ENCODE peak calls at places on chromosomes 7 and 10, in six cellular contexts. R is GM23338; T is stomach; M is BE2C; I is heart right ventricle; K is CD8-positive, alpha-beta memory T cell. E is an unnamed sample.

GRCh38 chr7:19491821-19492452 is 216.9 kb downstream of the POLR1F start:
- DNase-seq in I (no peak), R (peak; percentile 61), K (no peak), M (no peak), T (no peak), E (peak; percentile 54)

GRCh38 chr10:120260446-120260845 is 196.6 kb upstream of the PLPP4 start:
- DNase-seq in R (no peak), M (no peak), K (no peak), T (no peak), I (no peak), E (no peak)

GRCh38 chr7:94266278-94266677 is 128.4 kb upstream of the COL1A2 start:
- DNase-seq in I (no peak), R (no peak), K (no peak), M (no peak), T (no peak), E (peak; percentile 21)

GRCh38 chr10:87817873-87818504 is at the start of gene ATAD1:
- DNase-seq in I (peak; percentile 84), T (peak; percentile 89), K (peak; percentile 93), R (peak; percentile 90), M (peak; percentile 89), E (peak; percentile 82)

GRCh38 chr7:100556541-100556940 is 17.2 kb downstream of the SAP25 start:
- DNase-seq in M (no peak), K (no peak), T (no peak), I (no peak), R (no peak), E (no peak)

GRCh38 chr10:1609038-1609411 is 128.3 kb downstream of the ADARB2 start:
- DNase-seq in M (no peak), T (no peak), I (no peak), R (no peak), K (no peak), E (no peak)

GRCh38 chr7:134364619-134365037 is 47.9 kb upstream of the SLC35B4 start:
- DNase-seq in T (peak; percentile 83), I (no peak), M (no peak), R (no peak), K (no peak), E (no peak)

GRCh38 chr10:70925377-70926214 is 37.2 kb upstream of the PCBD1 start:
- DNase-seq in R (peak; percentile 74), T (peak; percentile 55), K (peak; percentile 14), I (peak; percentile 62), M (peak; percentile 71), E (peak; percentile 24)

GRCh38 chr7:155660059-155660757 is 15.7 kb downstream of the RBM33 start:
- DNase-seq in I (no peak), R (no peak), T (no peak), M (no peak), K (no peak), E (no peak)

GRCh38 chr7:137078781-137079180 is 210.3 kb downstream of the CHRM2 start:
- DNase-seq in M (no peak), I (no peak), R (no peak), K (no peak), T (no peak), E (no peak)

GRCh38 chr7:48089415-48089975 is 430 bp downstream of the UPP1 start:
- DNase-seq in I (peak; percentile 64), K (peak; percentile 77), M (no peak), R (peak; percentile 91), T (peak; percentile 51), E (no peak)

GRCh38 chr7:6162650-6163366 is 109.6 kb downstream of the CYTH3 start:
- DNase-seq in I (no peak), R (no peak), M (no peak), T (no peak), K (no peak), E (no peak)
- H3K36me3 ChIP-seq in I (peaks cover 79% of the 10 kb centered on the region), R (peaks cover 14% of the 10 kb centered on the region), M (peaks cover 59% of the 10 kb centered on the region), T (peaks cover 26% of the 10 kb centered on the region), K (peaks cover 4% of the 10 kb centered on the region), E (peaks cover 29% of the 10 kb centered on the region)

GRCh38 chr7:90455163-90456030 is 14.0 kb upstream of the PTTG1IP2 start:
- DNase-seq in K (peak; percentile 21), I (no peak), R (peak; percentile 68), T (no peak), M (no peak), E (peak; percentile 84)
- H3K27me3 ChIP-seq in K (no peaks in the 10 kb centered on the region), I (no peaks in the 10 kb centered on the region), R (no peaks in the 10 kb centered on the region), T (no peaks in the 10 kb centered on the region), M (no peaks in the 10 kb centered on the region), E (no peaks in the 10 kb centered on the region)

DNA sequence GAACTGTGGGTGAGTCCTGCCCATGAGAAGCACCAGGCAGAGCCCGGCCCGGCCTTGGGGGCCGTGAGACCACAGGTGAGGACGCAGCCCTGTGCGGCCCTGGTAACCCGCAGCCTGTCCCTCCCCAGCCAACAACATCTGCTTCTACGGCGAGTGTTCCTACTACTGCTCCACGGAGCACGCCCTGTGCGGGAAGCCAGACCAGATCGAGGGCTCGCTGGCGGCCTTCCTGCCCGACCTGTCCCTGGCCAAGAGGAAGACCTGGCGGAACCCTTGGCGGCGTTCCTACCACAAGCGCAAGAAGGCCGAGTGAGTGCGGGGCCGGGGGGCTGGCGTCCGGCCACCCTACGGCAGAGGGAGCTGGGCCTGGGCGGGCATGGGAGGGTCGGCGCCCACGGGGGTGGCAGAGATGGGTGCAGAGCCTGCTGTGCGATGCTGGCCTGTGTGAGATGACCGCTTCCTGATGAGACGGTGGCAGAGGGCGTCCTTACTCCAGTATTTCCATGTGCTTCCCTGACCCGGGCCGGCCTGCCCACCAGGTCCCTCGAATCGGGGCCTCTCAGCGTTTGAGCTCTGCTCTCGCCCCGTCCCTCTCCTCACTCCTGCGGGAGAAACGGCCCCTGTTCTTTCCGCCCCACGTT is 34.1 kb upstream of the FOXL3 start:
- DNase-seq in K (no peak), I (no peak), M (no peak), R (no peak), T (no peak), E (no peak)
- H3K36me3 ChIP-seq in K (no peaks in the 10 kb centered on the region), I (peaks cover 81% of the 10 kb centered on the region), M (no peaks in the 10 kb centered on the region), R (peaks cover 10% of the 10 kb centered on the region), T (peaks cover 71% of the 10 kb centered on the region), E (no peaks in the 10 kb centered on the region)

GRCh38 chr10:14478639-14479038 is 147.9 kb upstream of the FRMD4A start:
- DNase-seq in M (peak; percentile 19), T (peak; percentile 49), R (peak; percentile 86), K (no peak), I (peak; percentile 65), E (peak; percentile 90)
- H3K27me3 ChIP-seq in M (peaks cover 33% of the 10 kb centered on the region), T (no peaks in the 10 kb centered on the region), R (no peaks in the 10 kb centered on the region), K (no peaks in the 10 kb centered on the region), I (peaks cover 3% of the 10 kb centered on the region), E (no peaks in the 10 kb centered on the region)

GRCh38 chr7:130932088-130932487 is 198.1 kb upstream of the KLF14 start:
- DNase-seq in M (no peak), I (no peak), K (no peak), R (no peak), T (no peak), E (no peak)

GRCh38 chr7:130927564-130927963 is 193.6 kb upstream of the KLF14 start:
- DNase-seq in I (no peak), K (no peak), R (no peak), M (no peak), T (no peak), E (no peak)

GRCh38 chr7:130930260-130930659 is 196.3 kb upstream of the KLF14 start:
- DNase-seq in I (no peak), R (no peak), K (peak; percentile 17), T (no peak), M (no peak), E (peak; percentile 28)

GRCh38 chr7:130932667-130933432 is 198.8 kb upstream of the KLF14 start:
- DNase-seq in T (no peak), M (no peak), I (no peak), R (no peak), K (no peak), E (no peak)

GRCh38 chr7:130930710-130931109 is 196.7 kb upstream of the KLF14 start:
- DNase-seq in R (no peak), T (no peak), M (no peak), I (no peak), K (no peak), E (no peak)
- H3K36me3 ChIP-seq in R (no peaks in the 10 kb centered on the region), T (peaks cover 4% of the 10 kb centered on the region), M (no peaks in the 10 kb centered on the region), I (peaks cover 29% of the 10 kb centered on the region), K (peaks cover 6% of the 10 kb centered on the region), E (no peaks in the 10 kb centered on the region)

GRCh38 chr7:27162548-27162848 is 2.8 kb downstream of the HOXA9 start:
- DNase-seq in T (no peak), M (no peak), I (no peak), R (no peak), K (no peak), E (no peak)
- H3K27me3 ChIP-seq in T (peaks cover 100% of the 10 kb centered on the region), M (peaks cover 97% of the 10 kb centered on the region), I (peaks cover 96% of the 10 kb centered on the region), R (peaks cover 100% of the 10 kb centered on the region), K (peaks cover 88% of the 10 kb centered on the region), E (no peaks in the 10 kb centered on the region)

GRCh38 chr10:25952857-25953256 is 18.8 kb downstream of the MYO3A start:
- DNase-seq in I (no peak), R (no peak), M (no peak), K (no peak), T (no peak), E (no peak)
- H3K36me3 ChIP-seq in I (no peaks in the 10 kb centered on the region), R (no peaks in the 10 kb centered on the region), M (no peaks in the 10 kb centered on the region), K (no peaks in the 10 kb centered on the region), T (no peaks in the 10 kb centered on the region), E (no peaks in the 10 kb centered on the region)

DNA sequence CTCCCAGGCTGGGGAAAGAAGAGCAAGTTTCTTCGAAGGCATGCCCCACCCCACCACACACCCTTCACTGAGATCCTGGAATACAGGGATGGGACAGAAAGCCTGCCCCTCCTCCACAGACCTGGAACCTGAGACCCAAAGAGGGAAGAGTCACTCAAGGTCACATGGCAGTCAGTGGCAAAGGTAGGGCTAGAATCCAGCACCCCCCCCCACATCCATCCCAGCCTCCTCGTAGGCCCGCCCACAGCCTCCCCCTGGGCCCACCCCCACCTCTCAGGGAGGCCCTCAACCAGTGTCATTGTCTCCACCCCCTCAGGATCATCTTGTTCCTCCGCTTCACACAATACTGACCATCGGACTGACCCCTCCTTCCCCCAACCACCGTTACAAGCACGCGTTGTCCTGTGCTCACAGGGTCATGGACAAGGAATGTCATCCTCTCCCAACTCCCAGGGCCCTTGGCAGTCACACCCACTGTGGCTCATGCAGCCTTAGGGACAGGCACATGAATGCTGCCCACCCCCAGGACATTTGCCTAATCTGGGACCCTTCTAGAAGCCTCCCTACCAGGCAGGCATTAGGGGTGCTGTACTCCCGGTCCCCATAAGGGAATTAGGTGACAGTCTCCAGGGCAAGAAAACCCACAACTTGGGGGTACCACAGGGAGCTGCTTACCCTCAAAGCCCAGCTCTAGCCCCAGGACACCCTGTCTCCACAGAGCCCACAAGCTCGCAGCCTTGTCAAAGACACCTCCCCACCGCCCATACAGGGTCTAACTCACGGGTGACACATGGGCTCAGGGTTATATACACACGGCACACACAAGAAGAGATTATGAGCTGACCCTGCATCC is 1.4 kb downstream of the KCNH2 start:
- DNase-seq in K (no peak), I (peak; percentile 65), M (peak; percentile 51), R (peak; percentile 74), T (no peak), E (peak; percentile 45)
- H3K27me3 ChIP-seq in K (peaks cover 36% of the 10 kb centered on the region), I (peaks cover 14% of the 10 kb centered on the region), M (no peaks in the 10 kb centered on the region), R (peaks cover 52% of the 10 kb centered on the region), T (peaks cover 96% of the 10 kb centered on the region), E (no peaks in the 10 kb centered on the region)

GRCh38 chr7:139189357-139189756 is 41.7 kb upstream of the UBN2 start:
- DNase-seq in T (no peak), I (no peak), K (no peak), R (no peak), M (no peak), E (no peak)
- H3K36me3 ChIP-seq in T (no peaks in the 10 kb centered on the region), I (peaks cover 32% of the 10 kb centered on the region), K (no peaks in the 10 kb centered on the region), R (no peaks in the 10 kb centered on the region), M (peaks cover 1% of the 10 kb centered on the region), E (no peaks in the 10 kb centered on the region)